ENCODE peak calls at places on chromosomes 11 and 22, in eight cellular contexts. G, U, Q, F, Y, K, W and S are unnamed samples.

GRCh38 chr11:15189646-15190365 is 75.1 kb downstream of the INSC start:
- DNase-seq in G (no peak), U (peak; percentile 48), Q (no peak), F (no peak), Y (no peak), K (no peak), W (no peak), S (no peak)

GRCh38 chr22:29801796-29802195 is 34.6 kb downstream of the UQCR10 start:
- DNase-seq in G (no peak), U (no peak), Q (no peak), F (no peak), Y (no peak), K (no peak), W (no peak), S (no peak)

GRCh38 chr22:24772493-24773220 is 1.9 kb downstream of the PIWIL3 start:
- DNase-seq in G (no peak), U (peak; percentile 29), Q (no peak), F (peak; percentile 31), Y (peak; percentile 16), K (no peak), W (no peak), S (no peak)

GRCh38 chr22:25068701-25069100 is 116.2 kb downstream of the KIAA1671 start:
- DNase-seq in G (peak; percentile 84), U (no peak), Q (no peak), F (no peak), Y (no peak), K (no peak), W (no peak), S (no peak)

GRCh38 chr11:75536786-75537629 is 11.3 kb upstream of the GDPD5 start:
- DNase-seq in G (peak; percentile 80), U (no peak), Q (peak; percentile 15), F (peak; percentile 69), Y (no peak), K (peak; percentile 74), W (no peak), S (peak; percentile 81)

GRCh38 chr11:96075532-96075959 is 151.6 kb upstream of the MTMR2 start:
- DNase-seq in G (peak; percentile 41), U (peak; percentile 47), Q (no peak), F (no peak), Y (no peak), K (peak; percentile 49), W (no peak), S (no peak)

GRCh38 chr11:120352405-120352804 is 16.2 kb downstream of the ARHGEF12 start:
- DNase-seq in G (no peak), U (no peak), Q (no peak), F (no peak), Y (no peak), K (no peak), W (no peak), S (no peak)

GRCh38 chr11:129768356-129768755 is 47.3 kb upstream of the TMEM45B start:
- DNase-seq in G (no peak), U (peak; percentile 18), Q (no peak), F (no peak), Y (peak; percentile 25), K (no peak), W (no peak), S (no peak)

GRCh38 chr22:24138649-24139420 is 42.5 kb upstream of the SUSD2 start:
- DNase-seq in G (no peak), U (no peak), Q (no peak), F (no peak), Y (no peak), K (no peak), W (no peak), S (no peak)

GRCh38 chr22:48566741-48567140 is 1260.9 kb downstream of the BRD1 start:
- DNase-seq in G (no peak), U (no peak), Q (peak; percentile 15), F (no peak), Y (no peak), K (no peak), W (no peak), S (no peak)

GRCh38 chr11:69093106-69093505 is 44.4 kb downstream of the TPCN2 start:
- DNase-seq in G (no peak), U (no peak), Q (no peak), F (no peak), Y (no peak), K (no peak), W (no peak), S (no peak)

GRCh38 chr11:88175004-88175706 is at the start of gene RAB38:
- DNase-seq in G (peak; percentile 41), U (peak; percentile 21), Q (peak; percentile 29), F (peak; percentile 69), Y (peak; percentile 11), K (peak; percentile 57), W (peak; percentile 8), S (no peak)

GRCh38 chr22:44406581-44407403 is 91.2 kb downstream of the RTL6 start:
- DNase-seq in G (no peak), U (peak; percentile 13), Q (peak; percentile 8), F (no peak), Y (no peak), K (no peak), W (no peak), S (peak; percentile 2)

GRCh38 chr22:35638408-35638807 is 9.8 kb upstream of the APOL6 start:
- DNase-seq in G (no peak), U (peak; percentile 45), Q (peak; percentile 92), F (no peak), Y (no peak), K (no peak), W (peak; percentile 93), S (no peak)

GRCh38 chr11:119699227-119699626 is 29.8 kb downstream of the NECTIN1 start:
- DNase-seq in G (no peak), U (no peak), Q (peak; percentile 88), F (no peak), Y (no peak), K (no peak), W (peak; percentile 88), S (no peak)

GRCh38 chr11:116366451-116366850 is 406.3 kb downstream of the BUD13 start:
- DNase-seq in G (no peak), U (no peak), Q (no peak), F (no peak), Y (no peak), K (no peak), W (no peak), S (no peak)

GRCh38 chr22:20531404-20532181 is 24.2 kb downstream of the MED15 start:
- DNase-seq in G (no peak), U (peak; percentile 87), Q (peak; percentile 69), F (peak; percentile 84), Y (peak; percentile 78), K (no peak), W (peak; percentile 53), S (no peak)

GRCh38 chr11:35932641-35933571 is 11.0 kb upstream of the LDLRAD3 start:
- DNase-seq in G (no peak), U (no peak), Q (no peak), F (no peak), Y (peak; percentile 11), K (no peak), W (no peak), S (no peak)

GRCh38 chr11:11078344-11078743 is 220.5 kb upstream of the ZBED5 start:
- DNase-seq in G (no peak), U (peak; percentile 2), Q (no peak), F (no peak), Y (peak; percentile 10), K (no peak), W (no peak), S (no peak)
- TF ChIP-seq CTCF in G (no peak), U (no peak), Q (no peak), F (no peak), Y (peak; percentile 22), K (no peak), W (no peak), S (no peak)

GRCh38 chr11:64268687-64269379 is 15.6 kb downstream of the BAD start:
- DNase-seq in G (peak; percentile 76), U (peak; percentile 26), Q (peak; percentile 84), F (peak; percentile 56), Y (peak; percentile 35), K (peak; percentile 72), W (peak; percentile 69), S (peak; percentile 61)

GRCh38 chr11:64275031-64275800 is 9.2 kb downstream of the BAD start:
- DNase-seq in G (no peak), U (no peak), Q (no peak), F (no peak), Y (no peak), K (no peak), W (no peak), S (no peak)

GRCh38 chr11:64269380-64270234 is 14.9 kb downstream of the BAD start:
- DNase-seq in G (peak; percentile 98), U (peak; percentile 100), Q (peak; percentile 98), F (peak; percentile 97), Y (peak; percentile 99), K (peak; percentile 91), W (peak; percentile 99), S (peak; percentile 98)

GRCh38 chr11:64268028-64268686 is 16.3 kb downstream of the BAD start:
- DNase-seq in G (no peak), U (no peak), Q (no peak), F (no peak), Y (no peak), K (no peak), W (peak; percentile 47), S (no peak)

GRCh38 chr11:64271339-64272132 is 12.9 kb downstream of the BAD start:
- DNase-seq in G (peak; percentile 91), U (peak; percentile 95), Q (peak; percentile 95), F (peak; percentile 90), Y (peak; percentile 92), K (peak; percentile 82), W (peak; percentile 94), S (peak; percentile 94)
- TF ChIP-seq CTCF in G (no peak), U (no peak), Q (no peak), F (no peak), Y (peak; percentile 4), K (peak; percentile 34), W (peak; percentile 17), S (no peak)

DNA sequence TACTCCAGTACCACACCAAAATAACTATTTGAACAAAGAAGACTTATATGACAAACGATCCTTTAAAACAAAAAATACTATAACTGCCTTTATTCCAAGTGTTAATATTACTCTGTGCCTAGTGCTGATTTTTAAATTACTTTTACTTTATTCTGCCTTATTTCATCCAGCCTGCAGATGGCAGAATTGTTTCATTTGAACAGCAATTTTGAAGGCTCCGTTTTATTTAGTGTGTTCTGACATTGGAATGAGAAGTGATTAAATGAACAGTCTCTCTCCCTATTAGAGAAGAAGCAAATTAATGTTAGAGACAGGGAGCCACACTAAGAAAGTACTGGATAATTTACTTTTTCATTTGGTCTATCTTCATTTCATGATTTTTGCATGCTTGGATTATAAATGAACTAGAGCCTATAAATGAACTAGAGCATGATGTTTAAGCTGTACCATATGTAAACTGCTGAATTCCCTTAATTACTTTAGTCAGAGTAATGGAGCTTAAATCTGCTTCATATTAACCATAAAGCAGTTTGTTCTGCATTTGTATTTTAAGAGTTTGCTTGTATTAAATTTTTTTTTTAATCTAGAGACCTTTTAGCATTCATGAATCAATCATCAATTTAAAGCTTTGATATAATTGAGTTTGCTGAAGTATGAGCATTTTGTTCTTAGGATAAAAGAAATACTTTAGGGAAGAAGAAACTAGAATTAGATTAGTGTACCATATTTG is 9.8 kb downstream of the PDHX start:
- DNase-seq in G (no peak), U (peak; percentile 76), Q (no peak), F (peak; percentile 38), Y (peak; percentile 24), K (peak; percentile 18), W (no peak), S (no peak)
- TF ChIP-seq CTCF in G (peak; percentile 84), U (peak; percentile 58), Q (peak; percentile 68), F (peak; percentile 54), Y (peak; percentile 49), K (peak; percentile 65), W (peak; percentile 57), S (peak; percentile 85)

DNA sequence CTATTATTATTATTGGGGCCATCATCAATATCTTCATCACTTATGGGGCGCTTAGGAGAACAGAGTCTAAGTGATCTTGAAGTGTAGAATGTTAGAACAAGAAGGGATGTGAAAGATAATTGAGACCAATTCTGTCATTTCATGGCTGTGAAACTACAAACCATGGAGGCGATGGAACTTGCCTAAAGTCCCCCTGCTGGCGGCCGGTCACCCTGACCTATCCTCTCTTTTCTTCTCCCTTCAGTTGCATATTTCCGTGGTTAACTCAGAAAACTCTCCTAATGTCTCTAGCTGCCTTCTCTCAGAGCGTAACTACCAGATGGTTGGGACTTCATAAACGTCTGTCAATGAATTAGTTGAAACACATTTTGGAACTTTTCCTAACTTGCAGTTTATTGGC is 6.6 kb upstream of the OR4B1 start:
- DNase-seq in G (peak; percentile 11), U (no peak), Q (no peak), F (peak; percentile 29), Y (peak; percentile 22), K (no peak), W (no peak), S (no peak)
- TF ChIP-seq CTCF in G (no peak), U (no peak), Q (no peak), F (no peak), Y (peak; percentile 57), K (no peak), W (no peak), S (no peak)